ENCODE peak calls at places on chromosome 3, in ten cellular contexts. R is activated CD4-positive, alpha-beta T cell treated with anti-CD3 and anti-CD28 coated beads, Interleukin-2, amount 10 ng/mL, durations not matched to agents 7 days and 5 days; X is HT-29; S is pulmonary artery endothelial cell; B is stimulated activated CD8-positive, alpha-beta memory T cell treated with anti-CD3 and anti-CD28 coated beads, Interleukin-2, amount 100 ng/mL, for 48 hours; Y is effector CD4-positive, alpha-beta T cell; P is GM23338; Z is colonic mucosa; M is osteocyte; F is activated CD4-positive, alpha-beta memory T cell treated with anti-CD3 and anti-CD28 coated beads for 36 hours. G is an unnamed sample.

GRCh38 chr3:155481089-155481488 is 187.6 kb upstream of the STRIT1 start:
- DNase-seq in M (no peak), S (no peak), F (no peak), R (no peak), B (no peak), Y (no peak), X (no peak), P (no peak), Z (no peak), G (no peak)

GRCh38 chr3:101941253-101942039 is 92.1 kb downstream of the NFKBIZ start:
- DNase-seq in B (no peak), R (no peak), M (no peak), Y (no peak), X (no peak), F (no peak), Z (no peak), P (no peak), S (no peak), G (no peak)

GRCh38 chr3:9340450-9341009 is 22.3 kb upstream of the THUMPD3 start:
- DNase-seq in R (no peak), B (no peak), Z (no peak), S (no peak), F (no peak), P (no peak), M (no peak), X (no peak), Y (no peak), G (no peak)

GRCh38 chr3:84165278-84165677 is 793.5 kb upstream of the CADM2 start:
- DNase-seq in S (no peak), P (no peak), M (no peak), F (no peak), R (no peak), B (no peak), X (no peak), Z (no peak), Y (no peak), G (no peak)

GRCh38 chr3:146382386-146382785 is 87.0 kb downstream of the PLSCR2 start:
- DNase-seq in S (no peak), B (no peak), F (no peak), Z (peak), P (peak), R (no peak), Y (no peak), M (no peak), X (peak), G (peak)

GRCh38 chr3:139473155-139473771 is 3.1 kb downstream of the RBP2 start:
- DNase-seq in B (no peak), R (no peak), M (no peak), S (no peak), Z (no peak), X (no peak), P (no peak), Y (no peak), F (no peak), G (no peak)

GRCh38 chr3:13506239-13506638 is 26.1 kb downstream of the HDAC11 start:
- DNase-seq in Z (no peak), F (no peak), Y (no peak), P (no peak), B (no peak), R (no peak), M (no peak), S (no peak), X (no peak), G (no peak)

GRCh38 chr3:189324538-189325138 is 152.9 kb downstream of the TPRG1 start:
- DNase-seq in B (peak), Z (peak), R (peak), S (no peak), Y (peak), M (no peak), F (peak), X (peak), P (no peak), G (peak)

GRCh38 chr3:142022381-142022780 is 127.0 kb downstream of the TFDP2 start:
- DNase-seq in Y (no peak), F (peak), R (peak), P (peak), Z (no peak), B (no peak), S (no peak), M (no peak), X (peak), G (peak)

GRCh38 chr3:64342940-64343691 is 117.8 kb upstream of the PRICKLE2 start:
- DNase-seq in S (no peak), Y (no peak), Z (no peak), F (no peak), B (no peak), M (no peak), P (peak), X (no peak), R (no peak), G (no peak)

GRCh38 chr3:153273767-153274443 is 111.9 kb downstream of the RAP2B start:
- DNase-seq in M (no peak), S (no peak), B (no peak), Y (no peak), P (no peak), R (no peak), Z (no peak), F (no peak), X (no peak), G (no peak)

GRCh38 chr3:4746241-4746958 is 232.8 kb upstream of the BHLHE40 start:
- DNase-seq in S (no peak), Y (no peak), Z (no peak), B (no peak), X (no peak), F (no peak), P (no peak), R (no peak), M (no peak), G (no peak)

GRCh38 chr3:18422972-18423371 is 2.2 kb downstream of the SATB1 start:
- DNase-seq in Y (no peak), S (no peak), R (no peak), B (no peak), M (no peak), Z (no peak), P (peak), X (no peak), F (no peak), G (no peak)

GRCh38 chr3:73766599-73767378 is 142.0 kb upstream of the PDZRN3 start:
- DNase-seq in R (no peak), Y (no peak), B (no peak), Z (no peak), P (peak), F (no peak), X (no peak), M (no peak), S (no peak), G (no peak)

GRCh38 chr3:172564499-172564898 is 41.3 kb upstream of the TNFSF10 start:
- DNase-seq in B (no peak), F (no peak), Y (no peak), Z (no peak), P (no peak), X (no peak), M (no peak), R (no peak), S (no peak), G (no peak)

GRCh38 chr3:58471025-58471887 is 20.6 kb upstream of the KCTD6 start:
- DNase-seq in Z (peak), X (peak), F (peak), M (peak), B (peak), P (no peak), R (peak), Y (no peak), S (no peak), G (peak)

GRCh38 chr3:109930592-109930991 is 593.2 kb upstream of the DPPA4 start:
- DNase-seq in B (no peak), Z (no peak), Y (no peak), M (no peak), R (no peak), X (no peak), P (no peak), F (no peak), S (no peak), G (no peak)

GRCh38 chr3:51673181-51673801 is 2.2 kb downstream of the TEX264 start:
- DNase-seq in S (no peak), P (no peak), M (no peak), R (no peak), B (no peak), F (no peak), X (no peak), Z (no peak), Y (no peak), G (no peak)

GRCh38 chr3:141877911-141878310 is 1.5 kb downstream of the ATP1B3 start:
- DNase-seq in Z (peak), F (no peak), B (no peak), P (peak), S (no peak), M (no peak), Y (no peak), X (peak), R (no peak), G (no peak)

G was measured in mucosa of descending colon.